ENCODE peak calls at places on chromosomes 2 and 18, in five cellular contexts. I is SK-N-SH, U is K562, N is GM12878, B is HepG2. C is an unnamed sample.

GRCh38 chr2:37912056-37912455 is 13.0 kb upstream of the RMDN2 start:
- DNase-seq in I (no peak), U (no peak), N (no peak), B (no peak), C (peak)

GRCh38 chr2:163785162-163785561 is 49.4 kb upstream of the FIGN start:
- DNase-seq in I (no peak), U (no peak), N (no peak), B (no peak), C (no peak)

GRCh38 chr2:45554764-45555163 is 56.3 kb downstream of the SRBD1 start:
- DNase-seq in I (no peak), U (no peak), N (no peak), B (no peak), C (peak)

GRCh38 chr18:5772706-5773105 is 122.6 kb downstream of the TMEM200C start:
- DNase-seq in I (no peak), U (no peak), N (no peak), B (no peak), C (no peak)

GRCh38 chr2:47520302-47520630 is 117.3 kb downstream of the MSH2 start:
- DNase-seq in I (peak), U (no peak), N (no peak), B (no peak), C (no peak)

GRCh38 chr2:14524041-14524802 is 108.3 kb upstream of the LRATD1 start:
- DNase-seq in I (no peak), U (no peak), N (no peak), B (no peak), C (peak)

GRCh38 chr2:239160226-239161143 is 240.3 kb downstream of the HDAC4 start:
- DNase-seq in I (no peak), U (no peak), N (no peak), B (no peak), C (peak)

GRCh38 chr2:23485841-23486395 is 100.9 kb downstream of the KLHL29 start:
- DNase-seq in I (no peak), U (no peak), N (no peak), B (no peak), C (no peak)

GRCh38 chr18:50687491-50687890 is 127.6 kb downstream of the MAPK4 start:
- DNase-seq in I (no peak), U (no peak), N (no peak), B (no peak), C (no peak)

GRCh38 chr2:161423351-161424178 is 7.5 kb downstream of the TBR1 start:
- DNase-seq in I (peak), U (no peak), N (no peak), B (no peak), C (no peak)

GRCh38 chr2:241910604-241911520 is 41.3 kb downstream of the RTP5 start:
- DNase-seq in I (no peak), U (no peak), N (no peak), B (no peak), C (no peak)

GRCh38 chr2:107068069-107068468 is 182.1 kb upstream of the ST6GAL2 start:
- DNase-seq in I (no peak), U (no peak), N (no peak), B (no peak), C (no peak)

GRCh38 chr2:225497175-225497574 is 97.7 kb downstream of the NYAP2 start:
- DNase-seq in I (no peak), U (no peak), N (no peak), B (no peak), C (no peak)

GRCh38 chr2:176392744-176393414 is 123.6 kb downstream of the MTX2 start:
- DNase-seq in I (no peak), U (no peak), N (no peak), B (no peak), C (no peak)

GRCh38 chr2:99670768-99671734 is 181.2 kb upstream of the REV1 start:
- DNase-seq in I (peak), U (no peak), N (no peak), B (no peak), C (peak)

GRCh38 chr2:42074661-42075060 is 26.8 kb downstream of the PKDCC start:
- DNase-seq in I (no peak), U (no peak), N (no peak), B (no peak), C (no peak)

GRCh38 chr2:190173382-190173781 is 110.9 kb upstream of the MSTN start:
- DNase-seq in I (no peak), U (no peak), N (no peak), B (no peak), C (no peak)

GRCh38 chr2:71299507-71299906 is 32.1 kb upstream of the ZNF638 start:
- DNase-seq in I (peak), U (peak), N (no peak), B (peak), C (peak)

GRCh38 chr2:37569986-37570688 is 101.3 kb downstream of the CDC42EP3 start:
- DNase-seq in I (no peak), U (no peak), N (no peak), B (peak), C (peak)

GRCh38 chr18:58272779-58273500 is 228.9 kb downstream of the NEDD4L start:
- DNase-seq in I (no peak), U (no peak), N (no peak), B (no peak), C (peak)

GRCh38 chr2:42792583-42793313 is at the start of gene HAAO:
- DNase-seq in I (peak), U (no peak), N (no peak), B (peak), C (no peak)

GRCh38 chr18:40935423-40935822 is 1019.6 kb upstream of the PIK3C3 start:
- DNase-seq in I (no peak), U (peak), N (peak), B (peak), C (peak)

GRCh38 chr18:51076503-51076902 is 46.5 kb downstream of the SMAD4 start:
- DNase-seq in I (no peak), U (no peak), N (no peak), B (no peak), C (no peak)

GRCh38 chr2:212097001-212097400 is 441.6 kb downstream of the ERBB4 start:
- DNase-seq in I (no peak), U (no peak), N (no peak), B (no peak), C (no peak)

GRCh38 chr2:101516833-101517690 is 42.1 kb upstream of the RFX8 start:
- DNase-seq in I (no peak), U (no peak), N (no peak), B (peak), C (peak)

GRCh38 chr2:2056531-2056930 is 274.5 kb downstream of the MYT1L start:
- DNase-seq in I (no peak), U (no peak), N (no peak), B (no peak), C (no peak)

GRCh38 chr2:12284487-12284886 is 432.2 kb upstream of the TRIB2 start:
- DNase-seq in I (no peak), U (no peak), N (no peak), B (no peak), C (peak)

GRCh38 chr2:196370386-196370785 is 199.0 kb upstream of the STK17B start:
- DNase-seq in I (no peak), U (no peak), N (no peak), B (no peak), C (no peak)

GRCh38 chr18:21453512-21453862 is 147.0 kb downstream of the ESCO1 start:
- DNase-seq in I (no peak), U (no peak), N (no peak), B (no peak), C (no peak)

GRCh38 chr2:224110811-224111210 is 71.7 kb upstream of the SERPINE2 start:
- DNase-seq in I (no peak), U (no peak), N (no peak), B (no peak), C (no peak)

GRCh38 chr18:76131738-76132137 is 363.3 kb downstream of the ZNF516 start:
- DNase-seq in I (no peak), U (peak), N (no peak), B (no peak), C (no peak)

GRCh38 chr2:15634846-15635490 is 43.3 kb downstream of the DDX1 start:
- DNase-seq in I (no peak), U (no peak), N (no peak), B (no peak), C (no peak)

GRCh38 chr2:30670453-30670852 is 136.8 kb downstream of the CAPN13 start:
- DNase-seq in I (no peak), U (no peak), N (no peak), B (peak), C (no peak)

GRCh38 chr18:49608366-49608747 is 46.5 kb downstream of the LIPG start:
- DNase-seq in I (no peak), U (no peak), N (no peak), B (no peak), C (no peak)

GRCh38 chr2:224098473-224098872 is 59.4 kb upstream of the SERPINE2 start:
- DNase-seq in I (no peak), U (no peak), N (no peak), B (no peak), C (no peak)

GRCh38 chr2:147632193-147632592 is 212.6 kb upstream of the ACVR2A start:
- DNase-seq in I (no peak), U (no peak), N (no peak), B (no peak), C (no peak)

DNA sequence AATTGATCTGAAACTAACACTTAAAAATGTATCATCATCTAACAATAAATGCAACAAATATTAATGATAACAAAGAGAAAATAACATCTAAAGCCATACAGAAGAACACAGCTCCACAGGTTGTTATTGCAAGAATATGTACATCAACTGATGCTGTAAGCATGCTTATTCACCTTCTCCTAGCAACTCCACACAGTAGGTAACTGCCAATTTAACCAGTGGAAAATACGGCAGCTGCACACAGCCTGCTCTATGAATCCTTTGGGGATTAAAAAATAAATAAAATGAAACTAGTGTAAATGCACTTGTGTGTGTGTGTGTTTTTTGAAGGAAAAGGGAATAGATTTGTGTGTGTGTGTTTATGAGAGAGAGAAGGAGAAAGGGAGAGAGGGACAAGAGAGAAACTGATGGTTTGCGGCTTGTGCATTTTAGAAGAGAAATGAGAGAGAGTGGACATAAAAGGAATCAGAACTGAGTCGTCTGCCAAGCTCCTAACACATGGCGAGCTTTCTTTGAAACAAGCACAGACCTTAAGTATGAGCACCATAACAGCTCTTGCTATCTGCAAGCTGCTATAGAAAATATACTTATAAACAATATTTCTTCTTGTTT is 96.2 kb upstream of the PDE1A start:
- DNase-seq in I (no peak), U (no peak), N (no peak), B (no peak), C (no peak)
- TF ChIP-seq MXI1 in I (no peak), U (no peak), N (no peak), B (no peak), C (no peak)

GRCh38 chr2:156320491-156320896 is 12.0 kb downstream of the NR4A2 start:
- DNase-seq in I (peak), U (no peak), N (no peak), B (no peak), C (peak)
- TF ChIP-seq CTCF in I (no peak), U (no peak), N (no peak), B (no peak), C (no peak)

DNA sequence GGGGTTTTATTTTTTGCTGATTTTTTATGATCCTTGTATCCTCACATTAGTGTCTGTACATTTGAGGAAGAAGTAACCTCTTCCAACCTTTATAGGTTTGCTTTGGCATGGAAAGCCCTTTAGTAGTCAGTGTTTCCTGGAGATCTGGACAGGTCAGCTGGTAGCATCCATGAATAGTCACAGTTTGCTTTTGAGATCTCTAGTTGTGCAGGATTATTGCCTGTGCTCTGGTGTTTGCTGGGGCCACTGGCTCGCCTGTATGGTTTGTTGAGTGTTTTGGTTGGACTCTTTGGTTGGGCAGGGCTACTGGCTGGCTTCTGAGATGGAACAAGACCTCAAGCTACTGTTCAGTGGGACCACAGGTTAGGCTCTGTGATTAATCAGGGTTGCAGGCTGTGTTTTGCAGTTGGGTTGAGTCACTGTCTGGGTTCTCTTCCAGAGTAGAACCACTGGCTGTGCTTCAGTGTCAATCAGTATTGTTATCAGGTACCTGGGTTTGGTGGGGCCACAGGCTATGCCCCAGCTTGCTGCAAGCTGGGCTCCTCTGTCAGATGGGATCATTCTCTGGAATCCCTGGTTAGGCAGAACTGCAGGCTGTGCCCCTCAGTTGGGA is 20.0 kb downstream of the SP140L start:
- DNase-seq in I (no peak), U (no peak), N (no peak), B (no peak), C (peak)
- TF ChIP-seq MXI1 in I (no peak), U (no peak), N (no peak), B (no peak), C (no peak)

DNA sequence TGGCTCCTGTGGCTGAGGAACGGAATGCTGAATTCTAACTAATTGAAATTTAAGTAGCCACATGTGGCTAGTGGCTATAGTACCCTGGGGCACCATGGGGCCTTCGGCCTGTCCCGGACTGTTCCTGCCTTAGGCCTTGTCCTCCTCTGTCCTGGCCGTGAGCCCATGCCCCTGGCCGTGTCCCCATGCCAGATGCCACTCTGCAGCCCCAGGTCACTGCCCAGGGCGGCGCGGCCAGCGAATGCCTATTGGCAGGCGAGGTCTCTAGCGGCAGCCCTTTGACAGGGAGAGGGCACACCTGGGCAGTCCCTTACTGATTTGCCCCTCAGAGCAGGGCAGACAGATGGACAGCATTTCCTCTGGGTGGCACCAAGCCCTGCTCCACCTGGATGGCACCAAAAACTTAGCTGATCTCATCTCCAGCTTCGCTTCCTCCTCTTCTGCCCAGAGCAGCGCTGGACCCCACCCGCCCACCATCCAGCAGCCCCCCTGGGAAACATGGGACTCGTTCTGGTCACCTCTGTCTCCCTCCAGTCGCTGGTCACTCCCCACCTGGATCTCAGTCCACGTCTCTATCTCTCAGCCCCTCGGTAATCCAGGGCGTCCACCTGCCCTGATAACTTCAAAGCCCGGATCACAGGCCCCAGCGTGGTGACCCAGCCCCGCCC is 1.1 kb upstream of the DGKD start:
- DNase-seq in I (peak), U (peak), N (no peak), B (no peak), C (no peak)
- TF ChIP-seq CTCF in I (no peak), U (no peak), N (no peak), B (no peak), C (no peak)

DNA sequence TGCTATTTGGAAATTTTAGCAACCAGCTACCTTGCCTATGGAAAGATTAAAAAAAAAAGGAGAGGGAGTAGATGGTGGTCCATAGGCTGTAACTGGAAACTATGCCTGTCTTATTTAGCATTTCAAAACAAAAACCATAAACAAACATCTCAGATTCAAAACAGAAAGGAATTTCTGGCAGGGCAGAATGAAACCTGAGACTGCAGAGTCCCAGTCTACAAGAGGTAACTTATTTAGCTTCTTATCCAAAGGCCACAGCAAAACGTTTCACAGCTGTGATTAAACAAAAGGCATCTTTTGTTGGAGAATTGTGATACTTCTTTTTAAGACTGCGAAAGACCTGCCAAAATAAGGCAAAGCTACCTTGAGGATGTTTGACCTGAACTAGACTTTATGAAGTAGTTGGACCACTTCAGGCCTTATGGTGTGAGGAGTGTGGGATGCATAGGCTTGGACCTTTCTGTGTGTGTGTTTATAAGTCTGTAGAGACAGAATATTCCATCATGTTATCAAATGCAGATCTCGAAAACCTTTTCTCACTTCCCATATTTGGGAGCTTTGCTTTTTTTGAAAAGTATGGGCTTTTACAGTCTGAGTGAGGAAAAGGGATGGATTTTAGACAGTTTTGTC is 11.0 kb downstream of the CRIM1 start:
- DNase-seq in I (no peak), U (no peak), N (no peak), B (no peak), C (no peak)
- TF ChIP-seq MXI1 in I (no peak), U (no peak), N (no peak), B (no peak), C (no peak)

GRCh38 chr2:65144571-65144970 is 14.7 kb upstream of the RAB1A start:
- DNase-seq in I (no peak), U (no peak), N (no peak), B (no peak), C (no peak)

GRCh38 chr2:65137197-65137780 is 7.4 kb upstream of the RAB1A start:
- DNase-seq in I (no peak), U (no peak), N (no peak), B (no peak), C (no peak)

GRCh38 chr2:65146067-65146466 is 16.2 kb upstream of the RAB1A start:
- DNase-seq in I (no peak), U (no peak), N (no peak), B (no peak), C (no peak)

DNA sequence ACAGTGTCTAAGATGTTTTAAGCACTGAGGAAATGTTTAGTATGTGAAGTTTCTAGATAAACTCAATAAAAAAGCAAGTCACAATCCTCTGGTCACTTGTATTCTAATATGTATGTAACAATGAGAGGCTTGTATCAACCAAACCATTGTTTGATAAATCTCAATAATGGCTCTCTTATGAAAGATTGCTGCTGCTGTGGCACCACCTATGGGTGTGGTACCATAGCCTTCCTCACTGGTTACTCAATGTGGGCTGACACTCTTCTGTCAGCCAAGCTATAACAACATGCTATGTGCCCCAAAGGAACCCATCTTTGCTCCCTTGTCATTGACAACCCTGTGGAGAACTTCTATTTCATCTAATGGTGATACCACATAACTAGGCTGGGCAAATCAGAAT is 12.6 kb upstream of the RAB1A start:
- DNase-seq in I (no peak), U (no peak), N (no peak), B (no peak), C (no peak)
- TF ChIP-seq CTCF in I (no peak), U (peak), N (peak), B (peak), C (no peak)

GRCh38 chr2:204260162-204260877 is 285.0 kb upstream of the PARD3B start:
- DNase-seq in I (peak), U (peak), N (no peak), B (peak), C (peak)

GRCh38 chr2:204260906-204261305 is 284.4 kb upstream of the PARD3B start:
- DNase-seq in I (no peak), U (no peak), N (no peak), B (no peak), C (no peak)

GRCh38 chr2:204261776-204262175 is 283.5 kb upstream of the PARD3B start:
- DNase-seq in I (no peak), U (no peak), N (no peak), B (no peak), C (no peak)

GRCh38 chr2:204255469-204255868 is 289.8 kb upstream of the PARD3B start:
- DNase-seq in I (no peak), U (no peak), N (no peak), B (no peak), C (no peak)

GRCh38 chr2:204258900-204259299 is 286.4 kb upstream of the PARD3B start:
- DNase-seq in I (no peak), U (no peak), N (no peak), B (no peak), C (no peak)
- TF ChIP-seq MXI1 in I (no peak), U (no peak), N (no peak), B (no peak), C (no peak)

DNA sequence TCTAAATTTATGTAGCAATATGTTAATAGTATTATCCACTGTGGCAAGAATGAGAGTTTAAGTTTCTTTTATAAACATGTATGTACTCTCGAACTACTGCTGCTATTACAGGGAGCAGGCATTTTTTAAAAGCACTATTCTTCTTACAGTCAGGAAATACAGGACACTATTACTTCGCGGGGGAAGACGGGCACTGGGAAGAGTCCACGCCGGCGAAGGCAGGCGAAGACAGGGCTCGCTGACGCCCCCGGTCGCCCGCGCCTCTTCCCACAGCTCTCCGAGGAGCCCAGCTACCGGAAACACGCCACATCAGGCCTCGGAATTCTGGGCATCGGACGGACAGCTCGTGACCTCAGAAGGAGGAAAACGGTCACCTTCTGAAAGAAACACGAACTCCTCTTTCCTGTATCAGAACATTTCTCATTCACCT is 90.2 kb downstream of the FAM161A start:
- DNase-seq in I (peak), U (peak), N (no peak), B (peak), C (peak)
- TF ChIP-seq CTCF in I (peak), U (peak), N (peak), B (peak), C (peak)